ENCODE peak calls at places on chromosomes 7 and 10, in nine cellular contexts. M is stimulated activated naive B cell treated with anti-CD40 and anti-IgM and Interleukin-4, amounts not matched to agents 10 μg/mL and 1 μg/mL and 100 μg/mL, for 72 hours; I is mesothelial cell of epicardium; P is GM10248; Z is T follicular helper cell; T is non-pigmented ciliary epithelial cell; Y is mammary epithelial cell; F is hypothalamus; B is posterior vena cava. V is an unnamed sample.

GRCh38 chr10:77456414-77456813 is 181.2 kb downstream of the KCNMA1 start:
- DNase-seq in M (no peak), Y (no peak), Z (no peak), T (no peak), B (no peak), F (no peak), P (no peak), I (no peak), V (no peak)

GRCh38 chr7:159144756-159145543 is at the start of gene VIPR2:
- DNase-seq in P (no peak), B (peak; percentile 87), Y (no peak), F (no peak), T (no peak), Z (no peak), M (no peak), I (no peak), V (no peak)

GRCh38 chr10:126468876-126469643 is 80.8 kb upstream of the ADAM12 start:
- DNase-seq in Y (no peak), P (no peak), Z (no peak), I (no peak), T (no peak), M (no peak), F (no peak), B (no peak), V (peak; percentile 12)

GRCh38 chr10:63192826-63193225 is 59.7 kb downstream of the NRBF2 start:
- DNase-seq in B (no peak), F (no peak), Z (no peak), Y (no peak), M (no peak), T (no peak), I (no peak), P (no peak), V (no peak)

GRCh38 chr7:24290004-24290641 is 6.1 kb downstream of the NPY start:
- DNase-seq in I (no peak), T (peak; percentile 4), F (no peak), B (no peak), Y (peak; percentile 48), M (peak; percentile 69), P (peak; percentile 81), Z (no peak), V (peak; percentile 82)

GRCh38 chr10:129541208-129541607 is 74.2 kb downstream of the MGMT start:
- DNase-seq in Y (no peak), F (no peak), Z (no peak), T (no peak), P (no peak), B (no peak), I (no peak), M (no peak), V (no peak)

GRCh38 chr7:15495170-15495569 is 66.6 kb downstream of the AGMO start:
- DNase-seq in Z (no peak), F (no peak), Y (no peak), M (no peak), I (no peak), T (no peak), B (no peak), P (no peak), V (peak; percentile 6)

GRCh38 chr7:110568932-110569331 is 522.0 kb upstream of the LRRN3 start:
- DNase-seq in M (no peak), Y (peak; percentile 66), B (no peak), T (no peak), F (no peak), P (no peak), Z (no peak), I (no peak), V (no peak)

GRCh38 chr7:46131916-46132795 is 211.1 kb upstream of the IGFBP3 start:
- DNase-seq in B (no peak), F (no peak), Z (no peak), T (no peak), Y (peak; percentile 57), M (no peak), I (no peak), P (no peak), V (peak; percentile 84)

GRCh38 chr10:59991661-59992060 is 85.3 kb upstream of the CCDC6 start:
- DNase-seq in Y (peak; percentile 74), I (no peak), F (peak; percentile 4), T (peak; percentile 22), B (no peak), P (peak; percentile 14), Z (no peak), M (peak; percentile 16), V (peak; percentile 98)

GRCh38 chr7:93860261-93860660 is 30.3 kb downstream of the TFPI2 start:
- DNase-seq in B (no peak), F (no peak), Y (peak; percentile 88), P (no peak), Z (no peak), T (no peak), I (no peak), M (no peak), V (peak; percentile 13)

V was measured in kidney tubule cell.